ENCODE peak calls at places on chromosomes 11 and 22, in nine cellular contexts. W is endodermal cell; B is activated CD4-positive, alpha-beta T cell treated with anti-CD3 and anti-CD28 coated beads, Interleukin-2, amount 50 U/mL, for 4 hours; J is HuH-7.5; F is stimulated activated CD8-positive, alpha-beta memory T cell treated with anti-CD3 and anti-CD28 coated beads, Interleukin-4, amount 100 ng/mL, for 24 hours; L is T-cell; Z is NCI-H1105 treated with DMSO at 0.1 percent for 48 hours; E is activated CD4-positive, CD25-positive, alpha-beta regulatory T cell treated with anti-CD3 and anti-CD28 coated beads, Interleukin-2, amount 50 U/mL, for 72 hours; R is HFF-Myc. T is an unnamed sample.
A peak's percentile ranks its signal among the peaks of the same experiment; 100 is the strongest.

GRCh38 chr11:31800398-31801265 is 10.5 kb downstream of the PAX6 start:
- DNase-seq in F (no peak), L (no peak), B (no peak), Z (no peak), E (no peak), W (peak; percentile 53), R (no peak), J (no peak), T (no peak)

GRCh38 chr11:65915821-65916251 is 3.0 kb downstream of the C11orf68 start:
- DNase-seq in L (no peak), Z (no peak), B (no peak), J (no peak), W (peak; percentile 80), F (no peak), R (peak; percentile 94), E (no peak), T (no peak)

GRCh38 chr11:13216019-13217006 is 61.3 kb upstream of the BMAL1 start:
- DNase-seq in W (peak; percentile 86), L (no peak), E (peak; percentile 41), Z (no peak), B (no peak), J (no peak), F (peak; percentile 9), R (peak; percentile 56), T (no peak)

GRCh38 chr11:134355656-134356055 is 23.9 kb downstream of the GLB1L2 start:
- DNase-seq in W (peak; percentile 10), R (no peak), E (no peak), J (no peak), F (no peak), B (no peak), Z (no peak), L (no peak), T (no peak)

GRCh38 chr11:45662665-45663485 is 2.5 kb downstream of the CHST1 start:
- DNase-seq in W (peak; percentile 69), Z (peak; percentile 6), B (no peak), R (peak; percentile 43), L (no peak), J (no peak), F (no peak), E (no peak), T (no peak)

GRCh38 chr11:19027829-19028595 is 32.5 kb downstream of the MRGPRX2 start:
- DNase-seq in J (no peak), W (no peak), L (no peak), R (peak; percentile 33), Z (no peak), F (no peak), B (no peak), E (no peak), T (no peak)

GRCh38 chr11:117697319-117697718 is 99.7 kb downstream of the DSCAML1 start:
- DNase-seq in R (no peak), Z (no peak), F (no peak), J (no peak), E (no peak), L (no peak), B (no peak), W (no peak), T (no peak)

GRCh38 chr11:17010851-17011420 is 3.3 kb downstream of the PLEKHA7 start:
- DNase-seq in F (no peak), Z (no peak), E (no peak), J (no peak), B (no peak), R (no peak), W (peak; percentile 65), L (no peak), T (no peak)

GRCh38 chr22:48574776-48575566 is 1252.7 kb downstream of the BRD1 start:
- DNase-seq in E (no peak), W (peak; percentile 91), F (peak; percentile 7), J (no peak), L (no peak), Z (peak; percentile 68), B (no peak), R (no peak), T (peak; percentile 70)